ENCODE peak calls at places on chromosomes 3 and 15, in eight cellular contexts. L is mucosa of descending colon, K is psoas muscle, Q is astrocyte, Y is A673, I is brain microvascular endothelial cell, V is breast epithelium, O is heart right ventricle. H is an unnamed sample.
A peak's percentile ranks its signal among the peaks of the same experiment; 100 is the strongest.

GRCh38 chr3:121552379-121552778 is 6.6 kb upstream of the POLQ start:
- DNase-seq in L (no peak), K (no peak), Q (no peak), Y (no peak), I (no peak), V (no peak), O (no peak), H (no peak)

GRCh38 chr3:82509106-82509842 is 747.8 kb upstream of the GBE1 start:
- DNase-seq in L (no peak), K (no peak), Q (no peak), Y (no peak), I (no peak), V (no peak), O (no peak), H (no peak)

GRCh38 chr3:109387241-109387640 is 49.9 kb upstream of the DPPA4 start:
- DNase-seq in L (no peak), K (no peak), Q (no peak), Y (no peak), I (no peak), V (no peak), O (no peak), H (no peak)

GRCh38 chr3:71395927-71396695 is 187.4 kb downstream of the FOXP1 start:
- DNase-seq in L (no peak), K (no peak), Q (peak; percentile 52), Y (no peak), I (peak; percentile 65), V (no peak), O (no peak), H (no peak)

GRCh38 chr3:188244395-188244861 is 90.5 kb downstream of the LPP start:
- DNase-seq in L (no peak), K (no peak), Q (peak; percentile 78), Y (peak; percentile 54), I (peak; percentile 58), V (no peak), O (no peak), H (no peak)

GRCh38 chr3:171094411-171094810 is 67.9 kb upstream of the SLC2A2 start:
- DNase-seq in L (no peak), K (no peak), Q (no peak), Y (no peak), I (no peak), V (no peak), O (no peak), H (no peak)

GRCh38 chr15:70569139-70569717 is 194.1 kb downstream of the UACA start:
- DNase-seq in L (no peak), K (no peak), Q (peak; percentile 55), Y (peak; percentile 64), I (peak; percentile 42), V (no peak), O (peak; percentile 42), H (no peak)

GRCh38 chr3:69932501-69932900 is 67.0 kb upstream of the SAMMSON start:
- DNase-seq in L (no peak), K (no peak), Q (no peak), Y (no peak), I (no peak), V (no peak), O (no peak), H (no peak)

GRCh38 chr15:74402873-74403589 is 30.7 kb downstream of the SEMA7A start:
- DNase-seq in L (peak; percentile 84), K (no peak), Q (no peak), Y (no peak), I (no peak), V (no peak), O (peak; percentile 16), H (no peak)

GRCh38 chr15:56739964-56740640 is 6.8 kb upstream of the ZNF280D start:
- DNase-seq in L (no peak), K (no peak), Q (no peak), Y (peak; percentile 26), I (no peak), V (no peak), O (no peak), H (peak; percentile 37)
- TF ChIP-seq CTCF in L (no peak), K (no peak), Q (no peak), Y (peak; percentile 43), I (peak; percentile 51), V (no peak), O (peak; percentile 12), H (peak; percentile 68)

GRCh38 chr3:27730774-27731659 is 8.9 kb upstream of the EOMES start:
- DNase-seq in L (no peak), K (no peak), Q (no peak), Y (no peak), I (no peak), V (no peak), O (no peak), H (no peak)
- H3K4me3 ChIP-seq in L (no peak overlapping the region), K (no peak overlapping the region), Q (no peak overlapping the region), Y (no peak overlapping the region), I (no peak overlapping the region), V (no peak overlapping the region), O (no peak overlapping the region), H (no peak overlapping the region)

GRCh38 chr15:67190813-67191212 is 63.6 kb downstream of the AAGAB start:
- DNase-seq in L (peak; percentile 16), K (peak; percentile 46), Q (no peak), Y (no peak), I (no peak), V (no peak), O (no peak), H (no peak)

GRCh38 chr15:67190326-67190725 is 64.1 kb downstream of the AAGAB start:
- DNase-seq in L (no peak), K (no peak), Q (no peak), Y (no peak), I (no peak), V (no peak), O (no peak), H (no peak)

GRCh38 chr15:67188551-67189218 is 65.8 kb downstream of the AAGAB start:
- DNase-seq in L (peak; percentile 42), K (peak; percentile 64), Q (peak; percentile 65), Y (peak; percentile 85), I (peak; percentile 19), V (no peak), O (peak; percentile 75), H (peak; percentile 48)

GRCh38 chr15:67187351-67187854 is 67.1 kb downstream of the AAGAB start:
- DNase-seq in L (peak; percentile 28), K (peak; percentile 63), Q (no peak), Y (no peak), I (no peak), V (no peak), O (no peak), H (no peak)

GRCh38 chr15:67189326-67190051 is 65.0 kb downstream of the AAGAB start:
- DNase-seq in L (peak; percentile 61), K (peak; percentile 97), Q (no peak), Y (no peak), I (peak; percentile 0), V (no peak), O (peak; percentile 85), H (no peak)
- H3K36me3 ChIP-seq in L (no peaks in the 10 kb centered on the region), K (peaks cover 59% of the 10 kb centered on the region), Q (peaks cover 57% of the 10 kb centered on the region), Y (peaks cover 34% of the 10 kb centered on the region), I (peaks cover 91% of the 10 kb centered on the region), V (no peaks in the 10 kb centered on the region), O (no peaks in the 10 kb centered on the region), H (no peaks in the 10 kb centered on the region)

DNA sequence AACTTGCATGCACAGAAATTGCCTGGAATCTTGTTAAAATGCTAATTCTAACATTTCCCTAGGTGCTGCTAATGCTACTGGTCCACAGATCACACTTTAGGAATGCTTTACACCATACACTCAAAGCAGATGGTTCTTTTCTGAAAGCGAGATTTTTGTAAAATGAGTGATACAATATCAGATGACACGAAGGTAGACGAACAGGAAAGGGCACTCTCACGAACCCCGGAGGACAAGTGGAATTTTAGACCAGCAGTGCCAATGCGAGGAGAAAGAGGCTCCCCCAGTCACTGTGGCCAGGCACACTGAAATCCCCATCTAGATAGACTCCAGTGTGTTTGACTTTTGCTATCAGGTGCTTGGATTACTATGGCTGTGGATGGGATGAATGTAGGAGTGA is 21.0 kb downstream of the FAIM start:
- DNase-seq in L (no peak), K (no peak), Q (no peak), Y (no peak), I (no peak), V (no peak), O (no peak), H (no peak)
- TF ChIP-seq CTCF in L (no peak), K (no peak), Q (no peak), Y (no peak), I (no peak), V (no peak), O (no peak), H (no peak)

GRCh38 chr3:53253707-53254106 is 2.1 kb downstream of the TKT start:
- DNase-seq in L (no peak), K (no peak), Q (no peak), Y (no peak), I (no peak), V (no peak), O (no peak), H (no peak)
- H3K4me3 ChIP-seq in L (no peak overlapping the region), K (peak overlapping the region; percentile 99), Q (peak overlapping the region; percentile 93), Y (peak overlapping the region; percentile 83), I (peak overlapping the region; percentile 95), V (no peak overlapping the region), O (peak overlapping the region; percentile 76), H (peak overlapping the region; percentile 86)

DNA sequence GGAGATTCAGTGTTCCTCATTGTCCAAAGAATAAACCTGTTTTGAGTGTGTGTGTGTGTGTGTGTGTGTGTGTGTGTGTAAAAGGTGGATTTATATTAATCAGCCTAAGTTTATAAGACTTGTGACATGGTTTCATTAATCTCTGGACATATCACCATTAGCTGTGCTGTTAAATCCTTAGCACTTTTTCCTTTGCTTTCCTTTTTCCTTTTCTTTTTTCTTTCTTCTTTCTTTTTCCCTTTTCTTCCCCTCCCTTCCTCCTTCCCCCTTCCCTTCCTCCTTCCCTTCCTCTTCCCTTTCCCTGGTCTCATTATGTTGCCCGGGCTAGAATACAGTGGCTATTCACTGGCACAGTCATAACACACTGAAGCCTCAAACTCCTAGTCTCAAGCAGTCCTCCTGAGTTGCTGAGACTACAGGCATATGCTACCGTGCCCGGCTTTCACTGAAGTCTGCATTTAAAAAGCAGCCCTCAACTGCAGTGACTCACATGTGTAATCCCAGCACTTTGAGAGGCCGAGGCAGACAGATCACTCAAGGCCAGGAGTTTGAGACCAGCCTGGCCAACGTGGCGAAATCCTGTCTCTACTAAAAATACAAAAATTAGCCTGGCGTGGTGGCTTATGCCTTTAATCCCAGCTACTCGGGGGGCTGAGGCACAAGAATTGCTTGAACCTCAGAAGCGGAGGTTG is 28.6 kb upstream of the ITPKA start:
- DNase-seq in L (no peak), K (no peak), Q (no peak), Y (no peak), I (no peak), V (no peak), O (no peak), H (no peak)
- H3K36me3 ChIP-seq in L (no peaks in the 10 kb centered on the region), K (peaks cover 75% of the 10 kb centered on the region), Q (peaks cover 2% of the 10 kb centered on the region), Y (peaks cover 46% of the 10 kb centered on the region), I (peaks cover 16% of the 10 kb centered on the region), V (no peaks in the 10 kb centered on the region), O (peaks cover 33% of the 10 kb centered on the region), H (peaks cover 35% of the 10 kb centered on the region)